ENCODE peak calls at places on chromosome 5, in six cellular contexts. One of them, this sample, is unnamed.

GRCh38 chr5:137666109-137666850 is 69.6 kb downstream of the KLHL3 start:
- DNase-seq in activated CD8-positive, alpha-beta memory T cell treated with anti-CD3 and anti-CD28 coated beads for 48 hours: peak; percentile 4
- DNase-seq in SW480: peak; percentile 39
- DNase-seq in effector memory CD4-positive, alpha-beta T cell: peak; percentile 7
- DNase-seq in activated CD4-positive, alpha-beta T cell treated with anti-CD3 and anti-CD28 coated beads for 48 hours: peak; percentile 49
- DNase-seq in H54: no peak
- DNase-seq in this sample: no peak

GRCh38 chr5:50593681-50594080 is 72.8 kb upstream of the PARP8 start:
- DNase-seq in activated CD8-positive, alpha-beta memory T cell treated with anti-CD3 and anti-CD28 coated beads for 48 hours: no peak
- DNase-seq in SW480: no peak
- DNase-seq in effector memory CD4-positive, alpha-beta T cell: no peak
- DNase-seq in activated CD4-positive, alpha-beta T cell treated with anti-CD3 and anti-CD28 coated beads for 48 hours: no peak
- DNase-seq in H54: no peak
- DNase-seq in this sample: peak; percentile 22

GRCh38 chr5:75552764-75553163 is 41.1 kb downstream of the POLK start:
- DNase-seq in activated CD8-positive, alpha-beta memory T cell treated with anti-CD3 and anti-CD28 coated beads for 48 hours: no peak
- DNase-seq in SW480: no peak
- DNase-seq in effector memory CD4-positive, alpha-beta T cell: no peak
- DNase-seq in activated CD4-positive, alpha-beta T cell treated with anti-CD3 and anti-CD28 coated beads for 48 hours: no peak
- DNase-seq in H54: no peak
- DNase-seq in this sample: no peak

GRCh38 chr5:7801898-7802614 is 48.9 kb downstream of the CFAP90 start:
- DNase-seq in activated CD8-positive, alpha-beta memory T cell treated with anti-CD3 and anti-CD28 coated beads for 48 hours: no peak
- DNase-seq in SW480: no peak
- DNase-seq in effector memory CD4-positive, alpha-beta T cell: no peak
- DNase-seq in activated CD4-positive, alpha-beta T cell treated with anti-CD3 and anti-CD28 coated beads for 48 hours: no peak
- DNase-seq in H54: no peak
- DNase-seq in this sample: no peak

GRCh38 chr5:28408186-28408585 is 1369.8 kb upstream of the CDH9 start:
- DNase-seq in activated CD8-positive, alpha-beta memory T cell treated with anti-CD3 and anti-CD28 coated beads for 48 hours: no peak
- DNase-seq in SW480: no peak
- DNase-seq in effector memory CD4-positive, alpha-beta T cell: no peak
- DNase-seq in activated CD4-positive, alpha-beta T cell treated with anti-CD3 and anti-CD28 coated beads for 48 hours: no peak
- DNase-seq in H54: peak; percentile 46
- DNase-seq in this sample: no peak

GRCh38 chr5:176533390-176533789 is 3.8 kb downstream of the RNF44 start:
- DNase-seq in activated CD8-positive, alpha-beta memory T cell treated with anti-CD3 and anti-CD28 coated beads for 48 hours: no peak
- DNase-seq in SW480: no peak
- DNase-seq in effector memory CD4-positive, alpha-beta T cell: no peak
- DNase-seq in activated CD4-positive, alpha-beta T cell treated with anti-CD3 and anti-CD28 coated beads for 48 hours: no peak
- DNase-seq in H54: no peak
- DNase-seq in this sample: no peak

GRCh38 chr5:96483878-96484277 is 50.8 kb upstream of the PCSK1 start:
- DNase-seq in activated CD8-positive, alpha-beta memory T cell treated with anti-CD3 and anti-CD28 coated beads for 48 hours: no peak
- DNase-seq in SW480: peak; percentile 60
- DNase-seq in effector memory CD4-positive, alpha-beta T cell: no peak
- DNase-seq in activated CD4-positive, alpha-beta T cell treated with anti-CD3 and anti-CD28 coated beads for 48 hours: no peak
- DNase-seq in H54: no peak
- DNase-seq in this sample: peak; percentile 13

GRCh38 chr5:170484847-170485605 is 18.8 kb upstream of the KCNIP1 start:
- DNase-seq in activated CD8-positive, alpha-beta memory T cell treated with anti-CD3 and anti-CD28 coated beads for 48 hours: no peak
- DNase-seq in SW480: no peak
- DNase-seq in effector memory CD4-positive, alpha-beta T cell: no peak
- DNase-seq in activated CD4-positive, alpha-beta T cell treated with anti-CD3 and anti-CD28 coated beads for 48 hours: no peak
- DNase-seq in H54: no peak
- DNase-seq in this sample: no peak

GRCh38 chr5:61311836-61312808 is 19.9 kb upstream of the ZSWIM6 start:
- DNase-seq in activated CD8-positive, alpha-beta memory T cell treated with anti-CD3 and anti-CD28 coated beads for 48 hours: no peak
- DNase-seq in SW480: no peak
- DNase-seq in effector memory CD4-positive, alpha-beta T cell: no peak
- DNase-seq in activated CD4-positive, alpha-beta T cell treated with anti-CD3 and anti-CD28 coated beads for 48 hours: no peak
- DNase-seq in H54: peak; percentile 37
- DNase-seq in this sample: no peak